ENCODE peak calls at places on chromosomes 7 and 10, in four cellular contexts. W is omental fat pad, S is B cell, N is OCI-LY7. U is an unnamed sample.

GRCh38 chr7:140005754-140006503 is 56.8 kb downstream of the PARP12 start:
- DNase-seq in N (no peak), S (no peak), W (no peak), U (no peak)

GRCh38 chr7:134078991-134079390 is 48.1 kb upstream of the LRGUK start:
- DNase-seq in N (peak; percentile 16), S (no peak), W (no peak), U (no peak)

GRCh38 chr7:137324796-137325700 is 18.5 kb downstream of the PTN start:
- DNase-seq in W (no peak), N (no peak), S (no peak), U (no peak)

GRCh38 chr10:24906372-24906771 is 46.0 kb downstream of the PRTFDC1 start:
- DNase-seq in W (no peak), S (no peak), N (no peak), U (no peak)

GRCh38 chr7:140972876-140973829 is 41.6 kb downstream of the MRPS33 start:
- DNase-seq in S (no peak), N (no peak), W (no peak), U (no peak)

GRCh38 chr10:11246752-11247467 is 229.2 kb downstream of the CELF2 start:
- DNase-seq in N (no peak), S (no peak), W (no peak), U (peak; percentile 71)

GRCh38 chr10:79372871-79373270 is 25.6 kb downstream of the PPIF start:
- DNase-seq in S (no peak), N (no peak), W (no peak), U (no peak)

GRCh38 chr7:139777948-139778841 is at the start of gene HIPK2:
- DNase-seq in S (peak; percentile 84), W (no peak), N (peak; percentile 80), U (peak; percentile 90)

GRCh38 chr7:159000070-159000469 is 143.7 kb downstream of the DYNC2I1 start:
- DNase-seq in N (no peak), W (no peak), S (no peak), U (no peak)

GRCh38 chr7:144836545-144836842 is 641 bp upstream of the TPK1 start:
- DNase-seq in S (no peak), W (no peak), N (no peak), U (no peak)

GRCh38 chr10:70753841-70754621 is 31.1 kb downstream of the TBATA start:
- DNase-seq in W (no peak), S (no peak), N (no peak), U (no peak)

GRCh38 chr7:150903627-150904026 is 51.3 kb downstream of the AOC1 start:
- DNase-seq in S (no peak), W (no peak), N (no peak), U (peak; percentile 18)

DNA sequence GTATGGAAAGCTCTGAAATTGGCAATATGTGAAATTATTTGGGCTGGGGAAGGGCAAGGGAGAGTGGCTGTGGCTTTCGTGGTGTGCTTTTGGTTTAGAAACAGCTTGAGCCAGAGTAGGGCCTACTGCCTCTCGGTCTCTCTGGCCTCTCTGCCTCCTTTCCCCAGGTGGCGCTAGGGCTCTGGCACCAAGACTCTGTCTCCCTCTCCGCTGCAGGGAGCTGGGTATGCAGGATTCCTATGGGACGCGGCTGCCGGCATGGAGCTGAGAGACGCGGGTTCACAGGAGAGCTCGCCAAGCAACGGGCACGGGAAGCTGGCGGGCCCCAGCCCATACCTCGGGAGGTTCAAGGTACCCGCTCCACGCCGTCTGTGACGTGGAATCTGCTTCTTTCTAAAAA is 105.2 kb upstream of the ANLN start:
- DNase-seq in N (peak; percentile 18), S (no peak), W (no peak), U (no peak)
- TF ChIP-seq CTCF in N (peak; percentile 46), S (no peak), W (no peak), U (no peak)

DNA sequence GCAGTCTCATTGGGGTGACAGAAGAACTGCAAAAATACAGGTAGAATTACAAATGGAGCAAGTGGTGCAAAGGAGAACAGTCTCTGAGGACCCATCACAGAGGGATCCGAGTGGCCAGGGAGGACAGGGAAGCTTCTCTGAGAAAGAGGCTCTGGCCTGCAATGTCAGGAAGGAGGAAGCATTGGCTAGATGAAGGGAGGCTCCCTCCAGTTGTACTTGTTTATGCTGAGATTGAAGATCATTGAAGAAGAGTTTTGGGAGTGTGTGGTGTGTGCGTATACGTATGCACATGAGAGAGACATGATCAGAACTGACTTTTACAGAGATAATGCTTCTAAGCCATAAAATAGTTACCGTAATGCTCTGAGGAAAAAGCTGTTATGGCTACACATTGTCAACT is 274.7 kb upstream of the FZD8 start:
- DNase-seq in N (peak; percentile 5), W (no peak), S (no peak), U (no peak)
- TF ChIP-seq CTCF in N (peak; percentile 55), W (no peak), S (no peak), U (no peak)

DNA sequence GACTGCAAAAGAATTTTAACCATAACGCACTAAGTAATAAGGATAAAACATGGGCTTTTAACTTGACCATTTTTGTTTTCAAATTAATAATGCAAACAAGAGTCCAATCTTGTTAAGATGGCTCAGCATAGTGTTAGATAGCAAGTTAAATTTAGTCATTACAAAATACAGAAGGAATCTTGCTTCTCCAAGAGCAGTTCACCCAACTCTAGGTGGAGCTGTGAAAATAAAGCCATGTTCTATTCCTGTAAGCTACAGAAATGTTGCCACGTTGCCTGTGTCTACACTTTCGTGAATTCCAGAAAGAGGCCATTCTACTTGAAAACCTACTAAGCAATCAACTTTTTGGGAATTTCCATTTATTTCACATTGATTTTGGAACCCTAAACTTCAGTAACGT is 191.9 kb downstream of the SFMBT2 start:
- DNase-seq in S (no peak), N (peak; percentile 4), W (no peak), U (no peak)
- TF ChIP-seq CTCF in S (no peak), N (peak; percentile 37), W (no peak), U (no peak)

DNA sequence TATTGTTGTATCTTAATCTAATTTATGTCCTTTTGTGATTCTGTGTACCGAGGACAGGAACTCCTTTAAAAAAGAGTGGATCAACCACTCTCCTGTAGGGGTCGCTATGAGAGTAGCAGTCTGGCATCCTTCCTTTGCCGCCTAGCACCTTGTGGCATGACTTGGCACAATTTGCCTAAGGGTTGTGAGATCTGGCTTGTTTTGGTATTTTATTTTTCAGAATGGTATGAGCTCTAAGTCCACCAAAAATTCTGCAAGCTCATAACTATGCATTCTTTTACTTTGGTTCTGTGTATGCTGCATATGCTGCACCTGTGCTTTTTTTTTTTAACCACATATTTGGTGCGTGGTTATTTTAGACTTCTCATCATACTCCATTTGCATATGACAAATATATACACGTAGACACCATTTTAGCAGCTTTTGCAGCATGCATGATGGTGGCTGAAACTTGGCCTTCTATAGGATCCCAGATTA is 112.8 kb downstream of the CDK14 start:
- DNase-seq in S (peak; percentile 82), W (no peak), N (peak; percentile 93), U (peak; percentile 10)
- TF ChIP-seq CTCF in S (peak; percentile 86), W (no peak), N (peak; percentile 100), U (peak; percentile 59)

GRCh38 chr7:54679414-54679813 is 79.6 kb downstream of the SEC61G start:
- DNase-seq in W (no peak), S (no peak), N (no peak), U (no peak)

GRCh38 chr7:54680377-54681005 is 78.5 kb downstream of the SEC61G start:
- DNase-seq in N (no peak), S (no peak), W (no peak), U (no peak)

GRCh38 chr7:54674891-54675290 is 84.1 kb downstream of the SEC61G start:
- DNase-seq in S (no peak), W (no peak), N (no peak), U (no peak)

GRCh38 chr7:54678763-54679396 is 80.1 kb downstream of the SEC61G start:
- DNase-seq in S (no peak), W (no peak), N (no peak), U (no peak)
- TF ChIP-seq CTCF in S (no peak), W (no peak), N (no peak), U (no peak)